ENCODE peak calls at places on chromosomes 6 and 20, in six cellular contexts. One of them, this sample, is unnamed.
A peak's percentile ranks its signal among the peaks of the same experiment; 100 is the strongest.

GRCh38 chr6:22095886-22096285 is 200.9 kb downstream of the PRL start:
- DNase-seq in tibial artery: no peak
- DNase-seq in NCI-H1092 treated with DMSO at 0.1 percent for 48 hours: no peak
- DNase-seq in T1000: no peak
- DNase-seq in stimulated activated CD4-positive, alpha-beta T cell treated with anti-CD3 and anti-CD28 coated beads, TNF-alpha, amount 100 ng/mL, for 4 hours: no peak
- DNase-seq in activated naive CD8-positive, alpha-beta T cell treated with anti-CD3 and anti-CD28 coated beads, Interleukin-2, amount 50 U/mL, for 24 hours: no peak
- DNase-seq in this sample: no peak

GRCh38 chr6:43971776-43972126 is 155.5 kb downstream of the MRPL14 start:
- DNase-seq in tibial artery: no peak
- DNase-seq in T1000: no peak
- DNase-seq in activated naive CD8-positive, alpha-beta T cell treated with anti-CD3 and anti-CD28 coated beads, Interleukin-2, amount 50 U/mL, for 24 hours: no peak
- DNase-seq in NCI-H1092 treated with DMSO at 0.1 percent for 48 hours: no peak
- DNase-seq in stimulated activated CD4-positive, alpha-beta T cell treated with anti-CD3 and anti-CD28 coated beads, TNF-alpha, amount 100 ng/mL, for 4 hours: no peak
- DNase-seq in this sample: no peak

GRCh38 chr6:43078651-43079050 is 2.5 kb downstream of the PTK7 start:
- DNase-seq in NCI-H1092 treated with DMSO at 0.1 percent for 48 hours: no peak
- DNase-seq in stimulated activated CD4-positive, alpha-beta T cell treated with anti-CD3 and anti-CD28 coated beads, TNF-alpha, amount 100 ng/mL, for 4 hours: no peak
- DNase-seq in T1000: no peak
- DNase-seq in activated naive CD8-positive, alpha-beta T cell treated with anti-CD3 and anti-CD28 coated beads, Interleukin-2, amount 50 U/mL, for 24 hours: no peak
- DNase-seq in tibial artery: no peak
- DNase-seq in this sample: no peak

GRCh38 chr6:32947552-32948465 is 5.1 kb downstream of the HLA-DMA start:
- DNase-seq in stimulated activated CD4-positive, alpha-beta T cell treated with anti-CD3 and anti-CD28 coated beads, TNF-alpha, amount 100 ng/mL, for 4 hours: no peak
- DNase-seq in T1000: no peak
- DNase-seq in activated naive CD8-positive, alpha-beta T cell treated with anti-CD3 and anti-CD28 coated beads, Interleukin-2, amount 50 U/mL, for 24 hours: no peak
- DNase-seq in tibial artery: no peak
- DNase-seq in NCI-H1092 treated with DMSO at 0.1 percent for 48 hours: peak; percentile 7
- DNase-seq in this sample: no peak

GRCh38 chr6:144725731-144726522 is 440.8 kb downstream of the UTRN start:
- DNase-seq in NCI-H1092 treated with DMSO at 0.1 percent for 48 hours: no peak
- DNase-seq in tibial artery: no peak
- DNase-seq in activated naive CD8-positive, alpha-beta T cell treated with anti-CD3 and anti-CD28 coated beads, Interleukin-2, amount 50 U/mL, for 24 hours: peak; percentile 60
- DNase-seq in stimulated activated CD4-positive, alpha-beta T cell treated with anti-CD3 and anti-CD28 coated beads, TNF-alpha, amount 100 ng/mL, for 4 hours: no peak
- DNase-seq in T1000: no peak
- DNase-seq in this sample: no peak

GRCh38 chr6:15230827-15231226 is 15.0 kb upstream of the JARID2 start:
- DNase-seq in stimulated activated CD4-positive, alpha-beta T cell treated with anti-CD3 and anti-CD28 coated beads, TNF-alpha, amount 100 ng/mL, for 4 hours: no peak
- DNase-seq in tibial artery: no peak
- DNase-seq in T1000: no peak
- DNase-seq in NCI-H1092 treated with DMSO at 0.1 percent for 48 hours: no peak
- DNase-seq in activated naive CD8-positive, alpha-beta T cell treated with anti-CD3 and anti-CD28 coated beads, Interleukin-2, amount 50 U/mL, for 24 hours: no peak
- DNase-seq in this sample: no peak

GRCh38 chr6:157294654-157295053 is 28.7 kb downstream of the TMEM242 start:
- DNase-seq in activated naive CD8-positive, alpha-beta T cell treated with anti-CD3 and anti-CD28 coated beads, Interleukin-2, amount 50 U/mL, for 24 hours: no peak
- DNase-seq in T1000: no peak
- DNase-seq in stimulated activated CD4-positive, alpha-beta T cell treated with anti-CD3 and anti-CD28 coated beads, TNF-alpha, amount 100 ng/mL, for 4 hours: no peak
- DNase-seq in NCI-H1092 treated with DMSO at 0.1 percent for 48 hours: no peak
- DNase-seq in tibial artery: no peak
- DNase-seq in this sample: no peak

GRCh38 chr20:44471481-44471882 is 4.2 kb upstream of the TTPAL start:
- DNase-seq in activated naive CD8-positive, alpha-beta T cell treated with anti-CD3 and anti-CD28 coated beads, Interleukin-2, amount 50 U/mL, for 24 hours: no peak
- DNase-seq in NCI-H1092 treated with DMSO at 0.1 percent for 48 hours: no peak
- DNase-seq in T1000: no peak
- DNase-seq in stimulated activated CD4-positive, alpha-beta T cell treated with anti-CD3 and anti-CD28 coated beads, TNF-alpha, amount 100 ng/mL, for 4 hours: no peak
- DNase-seq in tibial artery: no peak
- DNase-seq in this sample: no peak